ENCODE peak calls at places on chromosomes 4 and X, in four cellular contexts. A, X, F and C are unnamed samples.

GRCh38 chr4:81397635-81398034 is 74.1 kb downstream of the RASGEF1B start:
- DNase-seq in A (no peak), X (no peak), F (no peak), C (no peak)

GRCh38 chrX:95754411-95754810 is 930.2 kb upstream of the DIAPH2 start:
- DNase-seq in A (no peak), X (no peak), F (no peak), C (no peak)

GRCh38 chr4:8283161-8283560 is 13.6 kb downstream of the HTRA3 start:
- DNase-seq in A (no peak), X (no peak), F (no peak), C (no peak)

GRCh38 chr4:54228064-54228527 is 997 bp upstream of the PDGFRA start:
- DNase-seq in A (peak; percentile 68), X (peak; percentile 82), F (peak; percentile 96), C (peak; percentile 90)

GRCh38 chrX:28278236-28278635 is 297.0 kb upstream of the DCAF8L1 start:
- DNase-seq in A (no peak), X (no peak), F (no peak), C (no peak)

GRCh38 chrX:3712080-3712869 is 1.2 kb downstream of the PRKX start:
- DNase-seq in A (peak; percentile 40), X (peak; percentile 32), F (peak; percentile 53), C (peak; percentile 37)

GRCh38 chrX:51494409-51494808 is 2.0 kb downstream of the NUDT11 start:
- DNase-seq in A (no peak), X (no peak), F (peak; percentile 10), C (no peak)

GRCh38 chrX:81261576-81261975 is 59.7 kb downstream of the SH3BGRL start:
- DNase-seq in A (peak; percentile 84), X (peak; percentile 49), F (peak; percentile 61), C (peak; percentile 72)

GRCh38 chr4:25245181-25245580 is 11.3 kb downstream of the PI4K2B start:
- DNase-seq in A (no peak), X (no peak), F (no peak), C (no peak)

GRCh38 chr4:78081541-78081940 is 24.4 kb downstream of the FRAS1 start:
- DNase-seq in A (no peak), X (no peak), F (no peak), C (no peak)

GRCh38 chr4:67871867-67872266 is 11.9 kb downstream of the TMPRSS11D start:
- DNase-seq in A (peak; percentile 44), X (peak; percentile 61), F (peak; percentile 69), C (peak; percentile 76)

GRCh38 chr4:127632420-127633403 is at the start of gene INTU:
- DNase-seq in A (peak; percentile 98), X (peak; percentile 97), F (peak; percentile 98), C (peak; percentile 97)

GRCh38 chrX:100980608-100981497 is 11.3 kb downstream of the ARL13A start:
- DNase-seq in A (peak; percentile 82), X (peak; percentile 81), F (peak; percentile 62), C (peak; percentile 69)

GRCh38 chr4:143700060-143700419 is 435 bp downstream of the FREM3 start:
- DNase-seq in A (peak; percentile 16), X (no peak), F (peak; percentile 25), C (peak; percentile 18)

GRCh38 chrX:72238183-72238582 is 644 bp downstream of the ERCC6L start:
- DNase-seq in A (no peak), X (no peak), F (no peak), C (no peak)

GRCh38 chr4:186104114-186104894 is at the start of gene FAM149A:
- DNase-seq in A (peak; percentile 6), X (no peak), F (peak; percentile 14), C (no peak)

GRCh38 chr4:186108391-186108790 is 3.9 kb downstream of the FAM149A start:
- DNase-seq in A (no peak), X (no peak), F (no peak), C (no peak)

GRCh38 chr4:186105721-186106335 is 1.3 kb downstream of the FAM149A start:
- DNase-seq in A (peak; percentile 22), X (no peak), F (peak; percentile 14), C (peak; percentile 4)

GRCh38 chr4:186102931-186103330 is 1.6 kb upstream of the FAM149A start:
- DNase-seq in A (no peak), X (no peak), F (no peak), C (no peak)

GRCh38 chr4:186104895-186105720 is 604 bp downstream of the FAM149A start:
- DNase-seq in A (no peak), X (no peak), F (peak; percentile 8), C (no peak)
- TF ChIP-seq CTCF in A (no peak), X (no peak), F (peak; percentile 3), C (no peak)

GRCh38 chr4:82865592-82865991 is 25.4 kb downstream of the SEC31A start:
- DNase-seq in A (peak; percentile 89), X (peak; percentile 95), F (peak; percentile 95), C (peak; percentile 97)
- H3K4me3 ChIP-seq in A (no peak overlapping the region), X (no peak overlapping the region), F (no peak overlapping the region), C (no peak overlapping the region)

DNA sequence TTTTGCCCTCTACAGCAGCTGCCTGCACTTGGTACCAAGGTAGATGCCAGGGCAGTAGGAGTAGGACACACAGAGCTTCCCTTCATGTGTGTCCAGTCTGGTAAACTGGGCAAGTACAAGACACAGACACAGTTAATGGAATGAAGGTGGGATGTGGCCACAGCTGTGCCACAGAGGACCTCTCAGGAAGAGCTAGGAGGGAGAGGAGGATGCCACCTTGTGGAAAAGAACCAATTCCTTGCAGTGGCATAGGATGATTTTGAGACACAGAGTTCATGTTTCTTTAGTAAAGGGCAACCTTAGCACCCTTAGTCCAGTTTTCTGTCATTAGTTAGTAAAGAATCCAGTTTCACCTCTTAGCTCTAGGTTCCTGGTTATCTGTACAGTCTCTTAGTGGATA is 36.3 kb upstream of the TBC1D14 start:
- DNase-seq in A (no peak), X (no peak), F (peak; percentile 35), C (peak; percentile 25)
- TF ChIP-seq CTCF in A (peak; percentile 26), X (no peak), F (peak; percentile 27), C (peak; percentile 12)

GRCh38 chr4:64713256-64713840 is 304.1 kb upstream of the TECRL start:
- DNase-seq in A (peak; percentile 30), X (peak; percentile 4), F (peak; percentile 20), C (peak; percentile 35)
- H3K4me3 ChIP-seq in A (no peak overlapping the region), X (no peak overlapping the region), F (no peak overlapping the region), C (no peak overlapping the region)

GRCh38 chr4:40232610-40233009 is 35.8 kb downstream of the RHOH start:
- DNase-seq in A (no peak), X (no peak), F (no peak), C (no peak)

GRCh38 chr4:40227284-40227683 is 30.5 kb downstream of the RHOH start:
- DNase-seq in A (no peak), X (no peak), F (no peak), C (no peak)

GRCh38 chr4:40231464-40231863 is 34.6 kb downstream of the RHOH start:
- DNase-seq in A (no peak), X (no peak), F (no peak), C (no peak)

GRCh38 chr4:40225497-40225896 is 28.7 kb downstream of the RHOH start:
- DNase-seq in A (no peak), X (no peak), F (no peak), C (no peak)

GRCh38 chr4:40228497-40229365 is 31.9 kb downstream of the RHOH start:
- DNase-seq in A (no peak), X (no peak), F (no peak), C (peak; percentile 15)
- TF ChIP-seq CTCF in A (peak; percentile 29), X (no peak), F (peak; percentile 34), C (peak; percentile 36)

GRCh38 chr4:168152837-168153500 is 60.6 kb downstream of the ANXA10 start:
- DNase-seq in A (no peak), X (no peak), F (no peak), C (no peak)

GRCh38 chr4:168150651-168151050 is 58.3 kb downstream of the ANXA10 start:
- DNase-seq in A (peak; percentile 78), X (no peak), F (peak; percentile 63), C (no peak)

GRCh38 chr4:168151313-168151712 is 59.0 kb downstream of the ANXA10 start:
- DNase-seq in A (no peak), X (no peak), F (no peak), C (no peak)

GRCh38 chr4:168154546-168155277 is 62.4 kb downstream of the ANXA10 start:
- DNase-seq in A (no peak), X (no peak), F (no peak), C (no peak)

GRCh38 chr4:168153596-168154440 is 61.5 kb downstream of the ANXA10 start:
- DNase-seq in A (peak; percentile 79), X (peak; percentile 83), F (peak; percentile 91), C (peak; percentile 86)
- H3K4me3 ChIP-seq in A (peak overlapping the region; percentile 60), X (peak overlapping the region; percentile 24), F (no peak overlapping the region), C (peak overlapping the region; percentile 32)

GRCh38 chr4:111113591-111113990 is 490.7 kb upstream of the PITX2 start:
- DNase-seq in A (peak; percentile 9), X (no peak), F (no peak), C (no peak)

DNA sequence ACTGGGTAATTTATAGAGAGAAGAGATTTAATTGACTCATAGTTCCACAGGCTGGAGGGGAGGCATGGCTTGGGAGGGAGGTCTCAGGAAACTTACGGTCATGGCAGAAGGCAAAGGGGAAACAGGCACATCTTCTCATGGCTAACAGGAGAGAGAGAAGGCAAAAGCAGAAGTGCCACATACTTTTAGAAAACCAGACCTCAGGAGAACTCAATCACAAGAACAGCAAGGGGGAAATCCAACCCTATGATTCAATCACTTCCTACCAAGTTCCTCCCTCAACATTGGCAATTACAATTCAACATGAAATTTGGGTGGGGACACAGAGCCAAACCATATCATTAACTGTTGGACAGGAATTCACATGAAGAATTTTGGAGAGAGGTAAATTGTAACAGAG is 485.3 kb upstream of the PITX2 start:
- DNase-seq in A (no peak), X (no peak), F (no peak), C (no peak)
- TF ChIP-seq CTCF in A (no peak), X (no peak), F (no peak), C (no peak)

DNA sequence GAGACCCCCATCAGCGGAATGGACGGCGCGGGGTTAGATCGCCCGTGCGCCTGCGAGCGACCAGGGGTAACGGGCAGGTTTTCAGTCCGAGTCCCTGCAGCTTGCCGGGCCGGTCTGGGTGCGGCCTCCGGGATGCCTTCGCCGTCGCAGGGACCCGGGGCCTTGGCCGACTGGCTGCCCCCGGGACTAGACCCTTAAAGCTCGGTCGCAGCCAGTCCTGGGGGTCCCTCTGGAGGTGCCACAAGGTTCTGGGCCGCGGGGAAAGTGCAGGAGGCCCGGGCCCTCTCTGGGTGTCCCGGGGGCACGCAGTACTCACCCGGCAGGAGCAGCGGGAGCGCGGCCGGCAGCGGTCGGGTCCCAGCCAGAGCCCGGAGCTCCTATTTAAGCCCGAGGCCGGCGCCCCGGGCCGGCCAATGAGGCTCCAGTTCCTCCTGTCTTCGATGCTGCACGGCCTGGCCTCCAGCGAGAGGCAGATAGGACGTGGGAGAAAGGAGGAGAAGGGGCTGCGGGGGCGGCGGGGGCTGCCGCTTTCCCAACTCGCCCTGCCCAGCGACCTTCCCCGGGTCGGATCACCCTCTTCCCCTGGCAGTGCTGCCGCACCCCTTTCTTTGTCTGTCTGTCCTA is at the start of gene SPON2:
- DNase-seq in A (peak; percentile 40), X (peak; percentile 27), F (peak; percentile 83), C (peak; percentile 59)
- H3K4me3 ChIP-seq in A (peak within 1 kb of the TSS; percentile 66), X (peak within 1 kb of the TSS; percentile 43), F (peak within 1 kb of the TSS; percentile 0), C (peak within 1 kb of the TSS; percentile 56)

GRCh38 chr4:21469438-21470032 is 479.0 kb downstream of the KCNIP4 start:
- DNase-seq in A (peak; percentile 14), X (no peak), F (peak; percentile 34), C (peak; percentile 37)
- TF ChIP-seq CTCF in A (peak; percentile 60), X (peak; percentile 43), F (peak; percentile 61), C (peak; percentile 61)